ENCODE peak calls at places on chromosomes 5 and 9, in four cellular contexts. T, F, J and R are unnamed samples.

GRCh38 chr5:171335616-171336015 is 26.6 kb downstream of the TLX3 start:
- DNase-seq in T (no peak), F (no peak), J (no peak), R (no peak)

GRCh38 chr9:125137200-125137599 is 6.1 kb downstream of the SCAI start:
- DNase-seq in T (peak), F (peak), J (no peak), R (no peak)

GRCh38 chr5:74275204-74275992 is 365.1 kb downstream of the ENC1 start:
- DNase-seq in T (peak), F (peak), J (no peak), R (no peak)

GRCh38 chr9:3271157-3271556 is 254.6 kb downstream of the RFX3 start:
- DNase-seq in T (no peak), F (no peak), J (no peak), R (no peak)

GRCh38 chr9:93702261-93702660 is 125.9 kb downstream of the PHF2 start:
- DNase-seq in T (no peak), F (no peak), J (no peak), R (no peak)

GRCh38 chr9:133711428-133712220 is 26.5 kb downstream of the SARDH start:
- DNase-seq in T (no peak), F (peak), J (no peak), R (no peak)

GRCh38 chr5:13108281-13108680 is 836.2 kb downstream of the DNAH5 start:
- DNase-seq in T (no peak), F (peak), J (no peak), R (no peak)

GRCh38 chr9:116641292-116642059 is 45.6 kb upstream of the TRIM32 start:
- DNase-seq in T (no peak), F (peak), J (no peak), R (no peak)

GRCh38 chr5:16866795-16867584 is 69.1 kb downstream of the MYO10 start:
- DNase-seq in T (no peak), F (peak), J (no peak), R (no peak)

GRCh38 chr5:115723224-115723623 is 93.2 kb downstream of the CDO1 start:
- DNase-seq in T (no peak), F (no peak), J (no peak), R (no peak)

GRCh38 chr5:160311491-160312138 is 749 bp downstream of the CCNJL start:
- DNase-seq in T (no peak), F (no peak), J (peak), R (no peak)
- H3K4me3 ChIP-seq in T (peak), F (peak), J (peak), R (peak)

GRCh38 chr5:141149812-141150211 is at the start of gene PCDHB6:
- DNase-seq in T (no peak), F (no peak), J (no peak), R (no peak)
- TF ChIP-seq CTCF in T (no peak), F (no peak), J (no peak), R (no peak)

GRCh38 chr5:111223790-111224560 is at the start of gene CAMK4:
- DNase-seq in T (no peak), F (peak), J (peak), R (peak)
- H3K4me3 ChIP-seq in T (peak), F (peak), J (peak), R (peak)

GRCh38 chr9:128552744-128553221 is 396 bp downstream of the SPTAN1 start:
- DNase-seq in T (no peak), F (no peak), J (peak), R (no peak)

GRCh38 chr9:128553695-128554094 is 1.3 kb downstream of the SPTAN1 start:
- DNase-seq in T (no peak), F (peak), J (no peak), R (no peak)

GRCh38 chr9:128555180-128555721 is 2.9 kb downstream of the SPTAN1 start:
- DNase-seq in T (no peak), F (peak), J (peak), R (no peak)

GRCh38 chr9:128556276-128556675 is 3.9 kb downstream of the SPTAN1 start:
- DNase-seq in T (no peak), F (no peak), J (no peak), R (no peak)

GRCh38 chr9:128554155-128554862 is 1.9 kb downstream of the SPTAN1 start:
- DNase-seq in T (no peak), F (peak), J (peak), R (peak)
- TF ChIP-seq CTCF in T (peak), F (no peak), J (no peak), R (no peak)

GRCh38 chr5:23013395-23013994 is 160.4 kb upstream of the CDH12 start:
- DNase-seq in T (no peak), F (no peak), J (no peak), R (no peak)

GRCh38 chr5:23007762-23008161 is 154.6 kb upstream of the CDH12 start:
- DNase-seq in T (no peak), F (no peak), J (no peak), R (no peak)

GRCh38 chr5:23014817-23015216 is 161.7 kb upstream of the CDH12 start:
- DNase-seq in T (no peak), F (no peak), J (no peak), R (no peak)

GRCh38 chr5:23014251-23014650 is 161.1 kb upstream of the CDH12 start:
- DNase-seq in T (no peak), F (no peak), J (no peak), R (no peak)

DNA sequence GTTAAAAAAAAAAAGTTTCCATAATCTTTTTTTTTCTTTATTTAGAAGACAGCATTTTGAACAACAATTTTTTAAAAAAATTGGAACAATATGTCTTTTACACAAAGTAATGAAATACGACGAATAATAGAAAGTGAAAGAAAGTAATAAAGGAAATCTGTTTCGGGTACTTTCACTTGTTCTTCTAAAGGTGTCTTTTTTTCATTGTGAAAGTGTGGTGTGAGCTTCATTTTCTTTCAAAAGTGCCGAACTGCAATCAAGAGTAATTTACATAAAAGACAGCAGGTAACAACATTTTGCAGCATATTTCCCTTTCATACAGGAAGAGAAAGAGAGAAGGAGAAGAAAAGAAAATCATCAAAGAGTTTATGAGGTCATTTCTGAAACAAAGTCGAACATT is 159.7 kb upstream of the CDH12 start:
- DNase-seq in T (no peak), F (no peak), J (no peak), R (no peak)
- H3K4me3 ChIP-seq in T (no peak), F (peak), J (no peak), R (no peak)

DNA sequence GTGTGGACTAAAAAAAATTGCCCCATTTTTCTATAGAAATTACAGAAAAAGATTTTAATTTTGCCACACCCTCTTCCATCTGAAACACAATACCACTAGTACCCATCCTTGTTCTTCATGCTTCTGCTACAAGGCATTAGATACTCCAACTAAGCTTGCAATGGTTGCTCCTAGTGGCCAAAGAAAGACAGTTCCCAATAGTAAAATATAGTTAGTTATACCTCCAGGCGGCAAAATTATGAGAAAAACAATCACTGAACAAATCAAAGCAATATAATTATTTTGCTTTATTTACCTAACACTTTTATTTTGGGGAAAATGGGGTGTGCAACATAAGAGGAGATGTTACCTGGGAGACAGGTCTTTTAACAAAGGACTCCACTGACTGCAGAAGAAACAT is 101.2 kb downstream of the RAPGEF6 start:
- DNase-seq in T (no peak), F (no peak), J (no peak), R (no peak)
- TF ChIP-seq CTCF in T (no peak), F (peak), J (no peak), R (peak)

DNA sequence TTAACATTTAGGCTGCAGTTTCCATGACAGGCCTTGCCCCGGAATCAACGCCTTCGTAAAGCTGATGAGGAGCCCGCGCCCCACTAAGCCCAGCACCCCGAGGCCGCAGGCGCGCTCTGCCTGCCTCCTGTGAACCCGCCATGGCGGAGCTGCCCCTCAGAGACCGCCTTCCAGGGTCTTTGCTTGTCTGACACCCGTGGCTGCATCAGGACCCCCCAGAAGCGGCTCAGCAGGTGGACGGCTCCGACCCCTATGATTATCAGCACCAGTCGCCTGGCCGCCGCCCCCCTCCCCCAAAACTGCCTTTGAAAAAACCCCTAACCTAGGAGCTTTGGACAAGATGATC is 507 bp upstream of the DPH7 start:
- DNase-seq in T (no peak), F (no peak), J (no peak), R (no peak)
- H3K4me3 ChIP-seq in T (peak), F (peak), J (peak), R (peak)

GRCh38 chr9:91949946-91950664 is at the start of gene ROR2:
- DNase-seq in T (no peak), F (peak), J (peak), R (no peak)
- TF ChIP-seq CTCF in T (peak), F (peak), J (no peak), R (no peak)

GRCh38 chr5:154164182-154164581 is 26.4 kb upstream of the GALNT10 start:
- DNase-seq in T (no peak), F (no peak), J (no peak), R (no peak)
- H3K4me3 ChIP-seq in T (no peak), F (no peak), J (no peak), R (no peak)

GRCh38 chr9:89179920-89180667 is 1.5 kb upstream of the SHC3 start:
- DNase-seq in T (peak), F (peak), J (peak), R (peak)

GRCh38 chr9:89185980-89186379 is 7.4 kb upstream of the SHC3 start:
- DNase-seq in T (no peak), F (no peak), J (no peak), R (no peak)

GRCh38 chr9:89179535-89179919 is 909 bp upstream of the SHC3 start:
- DNase-seq in T (peak), F (peak), J (no peak), R (no peak)

GRCh38 chr9:89182369-89182768 is 3.8 kb upstream of the SHC3 start:
- DNase-seq in T (no peak), F (no peak), J (no peak), R (no peak)

DNA sequence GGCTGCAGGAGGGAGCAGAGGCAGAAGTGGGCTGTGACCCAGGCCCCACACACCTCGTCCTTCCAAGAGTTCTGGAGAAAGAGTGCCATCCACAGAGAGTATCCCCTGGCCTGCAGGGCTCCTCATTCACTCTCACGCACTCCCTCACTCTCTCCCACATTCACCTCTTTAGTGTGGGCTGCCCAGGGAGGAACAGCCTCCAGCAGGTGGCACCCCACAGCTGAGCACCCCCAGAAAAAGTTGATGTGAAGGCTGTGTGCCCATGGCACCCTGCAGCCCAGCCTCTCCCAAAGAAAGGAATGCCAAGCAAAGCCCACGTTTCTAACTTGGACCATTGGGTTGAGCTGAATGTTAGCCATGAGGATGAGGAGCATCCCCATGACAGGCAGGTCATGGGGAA is 4.5 kb upstream of the SHC3 start:
- DNase-seq in T (no peak), F (no peak), J (no peak), R (no peak)
- TF ChIP-seq CTCF in T (no peak), F (no peak), J (no peak), R (no peak)